ENCODE peak calls at places on chromosomes 5 and 9, in ten cellular contexts. D, H, B, I, O, Q, U, T, F and N are unnamed samples.

GRCh38 chr5:148805323-148806290 is 20.8 kb upstream of the ADRB2 start:
- DNase-seq in D (peak; percentile 41), H (no peak), B (no peak), I (no peak), O (no peak), Q (peak; percentile 48), U (no peak), T (no peak), F (peak; percentile 40), N (no peak)

GRCh38 chr5:176365663-176366574 is 632 bp downstream of the ARL10 start:
- DNase-seq in D (no peak), H (peak; percentile 39), B (peak; percentile 24), I (peak; percentile 50), O (peak; percentile 29), Q (peak; percentile 43), U (no peak), T (peak; percentile 17), F (no peak), N (peak; percentile 17)

GRCh38 chr5:120684213-120684612 is 220.1 kb downstream of the PRR16 start:
- DNase-seq in D (no peak), H (no peak), B (no peak), I (peak; percentile 55), O (no peak), Q (no peak), U (no peak), T (no peak), F (no peak), N (no peak)

GRCh38 chr5:180304431-180305375 is 12.8 kb upstream of the MAPK9 start:
- DNase-seq in D (no peak), H (no peak), B (no peak), I (no peak), O (no peak), Q (no peak), U (no peak), T (no peak), F (no peak), N (no peak)

GRCh38 chr5:9861664-9862256 is 231.6 kb upstream of the TAS2R1 start:
- DNase-seq in D (peak; percentile 19), H (no peak), B (peak; percentile 55), I (no peak), O (no peak), Q (no peak), U (no peak), T (no peak), F (no peak), N (no peak)

GRCh38 chr5:133565993-133566392 is 46.3 kb downstream of the FSTL4 start:
- DNase-seq in D (no peak), H (no peak), B (no peak), I (peak; percentile 22), O (peak; percentile 60), Q (peak; percentile 45), U (no peak), T (peak; percentile 63), F (peak; percentile 26), N (peak; percentile 2)

GRCh38 chr9:130406278-130406895 is 38.4 kb upstream of the ASS1 start:
- DNase-seq in D (no peak), H (no peak), B (no peak), I (no peak), O (no peak), Q (no peak), U (no peak), T (no peak), F (no peak), N (no peak)

GRCh38 chr9:135592331-135592590 is 30.7 kb downstream of the PAEP start:
- DNase-seq in D (no peak), H (no peak), B (no peak), I (no peak), O (no peak), Q (no peak), U (no peak), T (no peak), F (no peak), N (no peak)

GRCh38 chr9:81634437-81634836 is 54.9 kb downstream of the TLE1 start:
- DNase-seq in D (no peak), H (no peak), B (no peak), I (no peak), O (no peak), Q (no peak), U (no peak), T (no peak), F (no peak), N (no peak)

GRCh38 chr9:68941780-68942459 is 72.0 kb downstream of the PRKACG start:
- DNase-seq in D (no peak), H (no peak), B (no peak), I (no peak), O (no peak), Q (no peak), U (no peak), T (no peak), F (peak; percentile 83), N (no peak)

GRCh38 chr5:163631846-163632245 is 126.4 kb downstream of the MAT2B start:
- DNase-seq in D (no peak), H (no peak), B (no peak), I (peak; percentile 2), O (no peak), Q (no peak), U (peak; percentile 22), T (no peak), F (no peak), N (no peak)

GRCh38 chr5:148910686-148911361 is 84.4 kb downstream of the ADRB2 start:
- DNase-seq in D (no peak), H (peak; percentile 61), B (no peak), I (peak; percentile 68), O (no peak), Q (peak; percentile 8), U (no peak), T (no peak), F (no peak), N (peak; percentile 96)

GRCh38 chr5:4941957-4942830 is 197.9 kb upstream of the ADAMTS16 start:
- DNase-seq in D (no peak), H (no peak), B (no peak), I (no peak), O (peak; percentile 57), Q (peak; percentile 5), U (no peak), T (peak; percentile 48), F (no peak), N (peak; percentile 51)

GRCh38 chr5:18114161-18114802 is 480.0 kb downstream of the TAF11L14 start:
- DNase-seq in D (no peak), H (no peak), B (no peak), I (no peak), O (no peak), Q (no peak), U (no peak), T (no peak), F (no peak), N (no peak)

GRCh38 chr5:135476615-135477493 is 24.7 kb upstream of the TIFAB start:
- DNase-seq in D (no peak), H (no peak), B (no peak), I (no peak), O (no peak), Q (no peak), U (no peak), T (no peak), F (no peak), N (no peak)

GRCh38 chr5:157189223-157189622 is 8.6 kb downstream of the ITK start:
- DNase-seq in D (no peak), H (no peak), B (no peak), I (no peak), O (no peak), Q (no peak), U (no peak), T (no peak), F (no peak), N (no peak)

GRCh38 chr9:109010676-109011655 is 2.3 kb downstream of the CTNNAL1 start:
- DNase-seq in D (peak; percentile 68), H (no peak), B (no peak), I (peak; percentile 75), O (no peak), Q (peak; percentile 54), U (no peak), T (no peak), F (peak; percentile 18), N (peak; percentile 46)

GRCh38 chr9:135241381-135242380 is 154.2 kb downstream of the OLFM1 start:
- DNase-seq in D (no peak), H (no peak), B (no peak), I (no peak), O (no peak), Q (no peak), U (no peak), T (peak; percentile 15), F (no peak), N (no peak)

GRCh38 chr5:84255318-84255717 is 129.4 kb downstream of the EDIL3 start:
- DNase-seq in D (no peak), H (no peak), B (peak; percentile 34), I (peak; percentile 64), O (no peak), Q (peak; percentile 22), U (no peak), T (peak; percentile 11), F (peak; percentile 10), N (no peak)

GRCh38 chr9:4116091-4116581 is 183.7 kb downstream of the GLIS3 start:
- DNase-seq in D (no peak), H (no peak), B (no peak), I (peak; percentile 52), O (no peak), Q (no peak), U (no peak), T (no peak), F (no peak), N (no peak)
- TF ChIP-seq CTCF in D (no peak), H (no peak), B (no peak), I (no peak), O (no peak), Q (no peak), U (no peak), T (no peak), F (no peak), N (no peak)

DNA sequence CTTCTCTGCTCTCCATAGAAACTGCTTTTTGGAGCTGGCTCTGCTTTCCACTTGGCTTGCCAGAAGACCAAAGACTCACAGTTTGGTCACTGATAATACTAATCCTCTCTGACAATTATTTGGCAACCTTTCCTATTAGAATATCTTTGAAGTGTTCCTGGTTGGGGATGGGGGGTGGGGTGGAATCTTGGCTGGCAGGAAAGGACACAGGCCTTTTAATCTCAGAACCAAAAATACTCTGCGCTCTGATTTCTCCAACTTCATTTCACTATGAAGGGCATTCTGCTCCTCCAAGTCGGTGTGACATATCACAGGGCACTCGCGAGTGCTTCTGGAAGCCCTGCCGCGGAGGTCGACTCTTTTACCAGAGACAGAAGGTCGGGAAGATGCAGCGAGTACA is 1329.0 kb upstream of the WWC1 start:
- DNase-seq in D (no peak), H (no peak), B (no peak), I (peak; percentile 52), O (no peak), Q (no peak), U (no peak), T (peak; percentile 16), F (no peak), N (no peak)
- TF ChIP-seq CTCF in D (no peak), H (no peak), B (no peak), I (no peak), O (no peak), Q (no peak), U (no peak), T (no peak), F (no peak), N (no peak)

GRCh38 chr9:75198436-75198835 is 110.1 kb downstream of the OSTF1 start:
- DNase-seq in D (no peak), H (no peak), B (no peak), I (no peak), O (no peak), Q (no peak), U (no peak), T (no peak), F (no peak), N (no peak)
- TF ChIP-seq CTCF in D (peak; percentile 15), H (no peak), B (no peak), I (peak; percentile 8), O (peak; percentile 34), Q (peak; percentile 24), U (no peak), T (no peak), F (peak; percentile 20), N (no peak)

GRCh38 chr9:90458485-90458884 is 184.1 kb downstream of the DIRAS2 start:
- DNase-seq in D (no peak), H (peak; percentile 73), B (no peak), I (no peak), O (no peak), Q (no peak), U (no peak), T (peak; percentile 44), F (no peak), N (peak; percentile 24)
- TF ChIP-seq CTCF in D (no peak), H (peak; percentile 42), B (no peak), I (no peak), O (peak; percentile 45), Q (no peak), U (no peak), T (no peak), F (no peak), N (no peak)